ENCODE peak calls at places on chromosomes 3 and 15, in eight cellular contexts. M is NCI-H1417; D is AG09319; V is HuH-7.5; G is right cardiac atrium; B is activated CD4-positive, alpha-beta T cell treated with anti-CD3 and anti-CD28 coated beads for 48 hours; C is amygdala; O is GF-D8. H is an unnamed sample.

GRCh38 chr15:67563961-67564570 is 21.6 kb downstream of the MAP2K5 start:
- DNase-seq in O (no peak), D (no peak), G (no peak), B (no peak), V (no peak), C (no peak), M (no peak), H (no peak)

GRCh38 chr3:181278468-181279238 is 289.1 kb upstream of the DNAJC19 start:
- DNase-seq in G (no peak), V (no peak), O (no peak), C (no peak), M (peak), D (no peak), B (no peak), H (no peak)

GRCh38 chr15:43210172-43210745 is 10.6 kb downstream of the EPB42 start:
- DNase-seq in D (no peak), B (no peak), O (no peak), V (no peak), C (no peak), G (no peak), M (no peak), H (peak)

GRCh38 chr15:39392469-39393047 is 188.3 kb upstream of the THBS1 start:
- DNase-seq in D (no peak), G (no peak), V (no peak), C (no peak), O (no peak), M (no peak), B (no peak), H (no peak)

GRCh38 chr3:103511891-103512290 is 1077.1 kb downstream of the ZPLD1 start:
- DNase-seq in D (no peak), O (no peak), C (no peak), V (no peak), G (no peak), B (no peak), M (no peak), H (no peak)

GRCh38 chr15:83571820-83572707 is 81.9 kb upstream of the ADAMTSL3 start:
- DNase-seq in M (no peak), C (no peak), D (peak), G (no peak), B (no peak), O (no peak), V (no peak), H (no peak)

GRCh38 chr15:57216288-57216687 is 160.0 kb upstream of the CGNL1 start:
- DNase-seq in M (no peak), D (no peak), B (peak), O (no peak), V (no peak), G (no peak), C (no peak), H (no peak)

GRCh38 chr3:149584236-149584635 is 73.6 kb downstream of the WWTR1 start:
- DNase-seq in M (no peak), D (no peak), G (no peak), C (no peak), B (no peak), O (no peak), V (no peak), H (no peak)

GRCh38 chr3:195077611-195078540 is 193.1 kb downstream of the XXYLT1 start:
- DNase-seq in C (no peak), B (no peak), G (no peak), M (no peak), V (no peak), D (no peak), O (no peak), H (no peak)

GRCh38 chr3:43707998-43708397 is 17.3 kb downstream of the ABHD5 start:
- DNase-seq in M (no peak), V (no peak), B (no peak), C (no peak), O (no peak), G (no peak), D (no peak), H (no peak)

GRCh38 chr3:125102470-125102869 is 46.7 kb upstream of the HEG1 start:
- DNase-seq in B (no peak), C (no peak), G (no peak), M (no peak), D (no peak), V (no peak), O (no peak), H (no peak)

H was measured in testis.